ENCODE peak calls at places on chromosome 7, in six cellular contexts. Y is A549, T is kidney, R is ovary, Z is IMR-90, G is tibial nerve. H is an unnamed sample. For H3K9me3, the result is how much of the 10 kb centered on the place peaks cover.

GRCh38 chr7:17234398-17235021 is 63.9 kb upstream of the AHR start:
- DNase-seq in Y (peak), T (no peak), R (no peak), Z (peak), G (peak), H (no peak)

GRCh38 chr7:741191-741671 is 14.2 kb upstream of the PRKAR1B start:
- DNase-seq in Y (no peak), T (peak), R (peak), Z (no peak), G (no peak), H (peak)

GRCh38 chr7:95684505-95684904 is 87.8 kb upstream of the DYNC1I1 start:
- DNase-seq in Y (no peak), T (no peak), R (no peak), Z (no peak), G (no peak), H (no peak)

GRCh38 chr7:111091623-111092370 is 870 bp downstream of the LRRN3 start:
- DNase-seq in Y (no peak), T (no peak), R (no peak), Z (no peak), G (no peak), H (no peak)

GRCh38 chr7:127437772-127438330 is 45.3 kb upstream of the ZNF800 start:
- DNase-seq in Y (no peak), T (no peak), R (no peak), Z (peak), G (no peak), H (no peak)

GRCh38 chr7:47516985-47517590 is 64.8 kb downstream of the TNS3 start:
- DNase-seq in Y (no peak), T (peak), R (peak), Z (no peak), G (peak), H (no peak)

GRCh38 chr7:71145906-71146901 is 14.3 kb downstream of the GALNT17 start:
- DNase-seq in Y (no peak), T (no peak), R (peak), Z (no peak), G (no peak), H (no peak)

GRCh38 chr7:132390705-132391104 is 185.6 kb downstream of the PLXNA4 start:
- DNase-seq in Y (peak), T (no peak), R (no peak), Z (peak), G (no peak), H (no peak)

GRCh38 chr7:87218941-87219544 is 489 bp downstream of the TMEM243 start:
- DNase-seq in Y (peak), T (peak), R (peak), Z (peak), G (peak), H (peak)

GRCh38 chr7:84104841-84105240 is 89.7 kb downstream of the SEMA3A start:
- DNase-seq in Y (no peak), T (no peak), R (no peak), Z (no peak), G (no peak), H (no peak)

GRCh38 chr7:37665352-37666022 is 18.1 kb upstream of the GPR141 start:
- DNase-seq in Y (no peak), T (no peak), R (no peak), Z (no peak), G (no peak), H (no peak)

GRCh38 chr7:141973673-141974072 is at the start of gene TAS2R38:
- DNase-seq in Y (no peak), T (no peak), R (no peak), Z (no peak), G (no peak), H (no peak)

GRCh38 chr7:147052818-147053217 is 936.2 kb downstream of the CNTNAP2 start:
- DNase-seq in Y (no peak), T (no peak), R (no peak), Z (no peak), G (no peak), H (no peak)

GRCh38 chr7:43640679-43641078 is 57.8 kb downstream of the STK17A start:
- DNase-seq in Y (no peak), T (no peak), R (no peak), Z (no peak), G (no peak), H (no peak)

GRCh38 chr7:43634384-43634783 is 51.5 kb downstream of the STK17A start:
- DNase-seq in Y (no peak), T (no peak), R (no peak), Z (no peak), G (no peak), H (no peak)

GRCh38 chr7:43636093-43636492 is 53.2 kb downstream of the STK17A start:
- DNase-seq in Y (no peak), T (no peak), R (no peak), Z (peak), G (no peak), H (peak)

GRCh38 chr7:43639858-43640491 is 57.1 kb downstream of the STK17A start:
- DNase-seq in Y (no peak), T (peak), R (peak), Z (peak), G (peak), H (peak)

GRCh38 chr7:43637114-43637806 is 54.4 kb downstream of the STK17A start:
- DNase-seq in Y (no peak), T (no peak), R (no peak), Z (peak), G (no peak), H (no peak)
- H3K9me3 ChIP-seq in Y (under half), T (under half), R (under half), Z (under half), G (under half), H (under half)

GRCh38 chr7:1864126-1864940 is 194.3 kb downstream of the ELFN1 start:
- DNase-seq in Y (no peak), T (peak), R (no peak), Z (no peak), G (no peak), H (no peak)

GRCh38 chr7:1862560-1862959 is 192.5 kb downstream of the ELFN1 start:
- DNase-seq in Y (no peak), T (no peak), R (no peak), Z (no peak), G (no peak), H (no peak)

GRCh38 chr7:1865000-1865808 is 195.1 kb downstream of the ELFN1 start:
- DNase-seq in Y (no peak), T (peak), R (no peak), Z (no peak), G (no peak), H (no peak)

GRCh38 chr7:1861799-1862458 is 191.9 kb downstream of the ELFN1 start:
- DNase-seq in Y (no peak), T (peak), R (no peak), Z (no peak), G (no peak), H (no peak)

GRCh38 chr7:1863091-1863900 is 193.2 kb downstream of the ELFN1 start:
- DNase-seq in Y (no peak), T (peak), R (no peak), Z (no peak), G (no peak), H (no peak)
- H3K4me3 ChIP-seq in Y (no peak), T (no peak), R (no peak), Z (no peak), G (no peak), H (no peak)

DNA sequence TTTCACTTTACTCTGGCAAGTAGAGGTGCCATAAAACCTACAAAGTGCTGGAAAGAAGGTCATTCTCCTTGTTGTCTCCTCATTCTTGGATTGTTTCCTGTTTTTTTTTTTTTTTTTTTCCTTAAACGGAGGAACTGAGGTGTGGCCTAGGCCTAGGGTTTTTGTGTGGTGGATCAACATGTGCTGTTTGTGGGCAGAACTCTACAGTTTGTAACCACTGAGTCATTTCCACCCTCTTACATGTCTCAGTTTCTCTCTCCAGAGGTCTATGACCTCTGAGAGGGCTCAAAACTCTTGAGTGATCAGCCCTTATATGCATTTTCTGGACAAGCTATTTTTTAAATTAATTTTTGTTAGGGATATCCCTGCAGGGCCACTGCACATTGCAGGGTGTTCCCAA is 296.0 kb downstream of the PPP1R3A start:
- DNase-seq in Y (no peak), T (no peak), R (no peak), Z (no peak), G (no peak), H (no peak)
- H3K9me3 ChIP-seq in Y (under half), T (under half), R (under half), Z (under half), G (under half), H (under half)

DNA sequence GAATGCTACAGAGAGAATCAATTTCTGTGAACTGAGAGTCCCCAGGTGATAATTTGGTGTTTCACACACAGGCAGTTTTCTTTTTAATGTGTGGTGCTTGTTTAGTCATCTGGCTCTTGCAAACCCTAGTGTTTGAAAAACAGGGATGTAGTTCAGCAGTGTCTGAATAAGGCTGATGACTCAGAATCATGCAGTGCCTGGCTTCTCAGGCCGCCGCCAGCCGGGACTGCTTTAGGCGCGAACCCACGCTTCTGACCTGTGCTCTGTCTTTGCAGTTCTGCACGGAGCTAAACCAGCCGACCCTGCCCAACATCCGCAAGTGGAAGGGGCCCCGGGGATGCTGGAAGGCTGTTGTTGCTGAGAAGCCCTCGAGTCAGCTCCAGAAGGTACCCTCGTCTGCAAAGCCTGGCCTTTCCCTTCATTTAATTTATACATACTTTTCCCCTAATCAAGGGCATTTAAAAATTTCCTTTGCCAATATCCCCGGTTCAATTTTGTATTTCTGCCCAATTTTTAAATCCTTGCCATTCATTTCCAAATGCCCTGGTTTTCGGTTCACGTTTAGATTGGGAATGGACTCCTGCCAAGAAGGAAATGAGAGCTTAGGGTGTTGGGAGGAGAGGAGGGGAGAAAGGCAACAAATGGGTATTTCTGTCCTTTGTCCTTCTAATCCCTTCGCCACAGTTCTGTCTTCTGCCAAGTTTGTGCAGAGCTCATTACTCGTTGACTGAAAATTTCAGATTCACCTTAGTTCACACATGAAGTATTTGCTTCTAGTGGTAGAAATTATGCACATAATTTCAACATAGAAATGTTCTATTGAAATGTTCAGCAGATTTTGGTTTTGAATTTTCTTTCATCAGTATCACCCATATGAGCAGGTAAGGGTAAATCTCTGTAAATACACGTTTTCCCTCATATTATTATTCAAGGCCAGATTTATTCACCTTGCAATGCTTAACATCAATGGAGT is 108.5 kb upstream of the ANLN start:
- DNase-seq in Y (peak), T (peak), R (peak), Z (peak), G (peak), H (peak)
- H3K4me3 ChIP-seq in Y (peak), T (no peak), R (no peak), Z (no peak), G (no peak), H (no peak)

GRCh38 chr7:152046531-152046930 is 21.1 kb downstream of the GALNT11 start:
- DNase-seq in Y (no peak), T (no peak), R (no peak), Z (no peak), G (no peak), H (no peak)
- H3K9me3 ChIP-seq in Y (under half), T (under half), R (under half), Z (under half), G (under half), H (under half)

H was measured in lower lobe of right lung.